ENCODE peak calls at places on chromosomes 7 and 10, in ten cellular contexts. Y is endodermal cell, I is EL, B is fibroblast of mammary gland, F is Caco-2, S is sciatic nerve, W is psoas muscle, L is NAMALWA, H is NCI-H69, A is D721Med. Z is an unnamed sample.

GRCh38 chr10:78224602-78225001 is 190.9 kb downstream of the RPS24 start:
- DNase-seq in Y (no peak), I (peak; percentile 72), B (peak; percentile 83), F (no peak), S (no peak), W (no peak), L (no peak), H (no peak), A (no peak), Z (no peak)

GRCh38 chr10:28592953-28593352 is 60.0 kb downstream of the WAC start:
- DNase-seq in Y (no peak), I (peak; percentile 74), B (peak; percentile 77), F (peak; percentile 36), S (no peak), W (no peak), L (no peak), H (no peak), A (no peak), Z (no peak)

GRCh38 chr7:88226886-88227516 is 7.2 kb upstream of the SRI start:
- DNase-seq in Y (no peak), I (peak; percentile 78), B (peak; percentile 91), F (peak; percentile 79), S (no peak), W (no peak), L (no peak), H (no peak), A (no peak), Z (no peak)

GRCh38 chr10:19226025-19226424 is 177.4 kb downstream of the MALRD1 start:
- DNase-seq in Y (no peak), I (no peak), B (no peak), F (no peak), S (no peak), W (no peak), L (no peak), H (no peak), A (no peak), Z (no peak)

GRCh38 chr10:608331-609265 is 80.9 kb downstream of the DIP2C start:
- DNase-seq in Y (no peak), I (peak; percentile 38), B (peak; percentile 41), F (no peak), S (no peak), W (no peak), L (peak; percentile 29), H (peak; percentile 2), A (no peak), Z (no peak)

GRCh38 chr7:28516390-28517145 is 104.2 kb downstream of the CREB5 start:
- DNase-seq in Y (peak; percentile 86), I (no peak), B (no peak), F (no peak), S (no peak), W (no peak), L (no peak), H (peak; percentile 61), A (no peak), Z (no peak)

GRCh38 chr10:120221873-120222485 is 235.0 kb upstream of the PLPP4 start:
- DNase-seq in Y (peak; percentile 82), I (peak; percentile 61), B (peak; percentile 18), F (peak; percentile 75), S (no peak), W (no peak), L (peak; percentile 77), H (peak; percentile 84), A (no peak), Z (peak; percentile 20)

GRCh38 chr7:157845203-157845810 is 508.5 kb downstream of the DNAJB6 start:
- DNase-seq in Y (no peak), I (no peak), B (peak; percentile 80), F (no peak), S (no peak), W (peak; percentile 38), L (no peak), H (no peak), A (no peak), Z (no peak)

GRCh38 chr7:103796296-103796962 is 193.0 kb downstream of the RELN start:
- DNase-seq in Y (no peak), I (no peak), B (peak; percentile 34), F (no peak), S (no peak), W (no peak), L (no peak), H (no peak), A (no peak), Z (no peak)

GRCh38 chr10:94138391-94138790 is 144.7 kb downstream of the PLCE1 start:
- DNase-seq in Y (no peak), I (peak; percentile 56), B (peak; percentile 87), F (no peak), S (no peak), W (no peak), L (no peak), H (no peak), A (no peak), Z (no peak)

GRCh38 chr7:50367098-50367497 is 62.6 kb downstream of the IKZF1 start:
- DNase-seq in Y (no peak), I (no peak), B (no peak), F (no peak), S (no peak), W (no peak), L (peak; percentile 43), H (no peak), A (no peak), Z (no peak)

GRCh38 chr7:94264756-94265155 is 129.9 kb upstream of the COL1A2 start:
- DNase-seq in Y (no peak), I (no peak), B (peak; percentile 37), F (no peak), S (no peak), W (no peak), L (no peak), H (no peak), A (no peak), Z (no peak)

GRCh38 chr10:19906108-19906791 is 90.0 kb downstream of the PLXDC2 start:
- DNase-seq in Y (no peak), I (no peak), B (peak; percentile 4), F (no peak), S (no peak), W (peak; percentile 54), L (no peak), H (no peak), A (no peak), Z (no peak)

GRCh38 chr7:34198089-34198686 is 292.8 kb downstream of the BMPER start:
- DNase-seq in Y (no peak), I (no peak), B (peak; percentile 32), F (no peak), S (no peak), W (no peak), L (no peak), H (no peak), A (no peak), Z (no peak)

GRCh38 chr10:123669901-123670300 is 3.7 kb downstream of the GPR26 start:
- DNase-seq in Y (no peak), I (peak; percentile 69), B (peak; percentile 9), F (no peak), S (no peak), W (no peak), L (no peak), H (no peak), A (no peak), Z (no peak)

GRCh38 chr10:48377751-48378585 is 71.5 kb downstream of the MAPK8 start:
- DNase-seq in Y (no peak), I (no peak), B (peak; percentile 13), F (peak; percentile 56), S (no peak), W (no peak), L (no peak), H (no peak), A (no peak), Z (no peak)

GRCh38 chr10:110496553-110497437 is 912 bp upstream of the DUSP5 start:
- DNase-seq in Y (no peak), I (no peak), B (no peak), F (no peak), S (peak; percentile 59), W (no peak), L (no peak), H (no peak), A (peak; percentile 50), Z (no peak)

Z was measured in GDM1.